ENCODE peak calls at places on chromosomes 12 and 14, in six cellular contexts. D is stimulated activated naive CD8-positive, alpha-beta T cell treated with anti-CD3 and anti-CD28 coated beads, Interleukin-15, amount 100 ng/mL, for 72 hours; X is stimulated activated CD8-positive, alpha-beta memory T cell treated with anti-CD3 and anti-CD28 coated beads, Interleukin-4, amount 100 ng/mL, for 1 hour; B is naive thymus-derived CD8-positive, alpha-beta T cell; K is RWPE1; Y is iris pigment epithelial cell. R is an unnamed sample.

GRCh38 chr12:132312516-132312915 is 16.9 kb downstream of the GALNT9 start:
- DNase-seq in D (no peak), X (no peak), B (no peak), K (no peak), Y (no peak), R (no peak)

GRCh38 chr12:79782197-79782890 is 91.6 kb upstream of the PAWR start:
- DNase-seq in D (no peak), X (no peak), B (no peak), K (no peak), Y (peak; percentile 88), R (no peak)

GRCh38 chr14:93078830-93079229 is 36.9 kb downstream of the ITPK1 start:
- DNase-seq in D (no peak), X (no peak), B (no peak), K (no peak), Y (peak; percentile 67), R (no peak)

GRCh38 chr12:5037795-5038357 is 5.8 kb upstream of the KCNA5 start:
- DNase-seq in D (no peak), X (no peak), B (no peak), K (no peak), Y (no peak), R (no peak)

GRCh38 chr12:65487679-65488078 is 209.2 kb downstream of the MSRB3 start:
- DNase-seq in D (no peak), X (no peak), B (no peak), K (no peak), Y (no peak), R (no peak)

GRCh38 chr12:8609061-8609570 is 3.5 kb downstream of the AICDA start:
- DNase-seq in D (peak; percentile 3), X (no peak), B (no peak), K (peak; percentile 54), Y (peak; percentile 64), R (no peak)

GRCh38 chr14:69489495-69489894 is 5.0 kb downstream of the PLEKHD1 start:
- DNase-seq in D (no peak), X (no peak), B (no peak), K (no peak), Y (no peak), R (no peak)

GRCh38 chr12:6966351-6966750 is 4.1 kb downstream of the PHB2 start:
- DNase-seq in D (no peak), X (no peak), B (no peak), K (no peak), Y (no peak), R (no peak)

GRCh38 chr12:122004633-122005071 is 17.0 kb upstream of the BCL7A start:
- DNase-seq in D (no peak), X (no peak), B (no peak), K (no peak), Y (peak; percentile 39), R (no peak)

GRCh38 chr14:69354383-69355154 is 43.5 kb downstream of the ERH start:
- DNase-seq in D (peak; percentile 66), X (no peak), B (peak; percentile 35), K (no peak), Y (peak; percentile 11), R (peak; percentile 16)

GRCh38 chr14:98945611-98946570 is 326.1 kb downstream of the BCL11B start:
- DNase-seq in D (no peak), X (no peak), B (no peak), K (no peak), Y (no peak), R (no peak)

GRCh38 chr14:33871394-33871793 is 79.5 kb downstream of the EGLN3 start:
- DNase-seq in D (no peak), X (no peak), B (no peak), K (no peak), Y (no peak), R (no peak)

GRCh38 chr14:101224356-101225115 is 321.0 kb upstream of the RTL1 start:
- DNase-seq in D (no peak), X (no peak), B (no peak), K (no peak), Y (no peak), R (no peak)

GRCh38 chr14:94267352-94267751 is 25.7 kb downstream of the SERPINA10 start:
- DNase-seq in D (no peak), X (no peak), B (no peak), K (no peak), Y (no peak), R (no peak)

GRCh38 chr12:848519-849191 is 96.3 kb downstream of the WNK1 start:
- DNase-seq in D (no peak), X (no peak), B (no peak), K (no peak), Y (peak; percentile 65), R (no peak)